ENCODE peak calls at places on chromosomes 16 and 17, in six cellular contexts. I is kidney tubule cell, E is endothelial cell, Y is iris pigment epithelial cell, K is body of pancreas, D is EH. F is an unnamed sample.

GRCh38 chr16:87948119-87948545 is 3.1 kb upstream of the BANP start:
- DNase-seq in I (no peak), K (no peak), E (no peak), Y (no peak), D (no peak), F (no peak)

GRCh38 chr17:60752873-60753577 is 75.4 kb downstream of the BCAS3 start:
- DNase-seq in D (no peak), I (no peak), Y (no peak), K (no peak), E (no peak), F (no peak)

GRCh38 chr16:22300427-22301071 is 3.3 kb downstream of the POLR3E start:
- DNase-seq in K (peak), Y (peak), D (peak), I (peak), E (peak), F (peak)

GRCh38 chr16:27330542-27330941 is 16.8 kb downstream of the IL4R start:
- DNase-seq in I (peak), D (peak), K (peak), E (no peak), Y (peak), F (peak)

GRCh38 chr17:17902357-17902756 is 65.6 kb upstream of the SREBF1 start:
- DNase-seq in K (no peak), D (no peak), Y (no peak), E (no peak), I (no peak), F (no peak)

GRCh38 chr17:74760404-74761105 is 12.1 kb downstream of the NHERF1 start:
- DNase-seq in K (no peak), Y (no peak), E (no peak), I (peak), D (no peak), F (no peak)

GRCh38 chr17:68355093-68355492 is 63.8 kb downstream of the ARSG start:
- DNase-seq in Y (peak), I (no peak), E (no peak), D (peak), K (no peak), F (no peak)

GRCh38 chr17:37392024-37392590 is 14.5 kb downstream of the ACACA start:
- DNase-seq in Y (peak), I (peak), E (no peak), K (no peak), D (peak), F (peak)

GRCh38 chr17:55625516-55625915 is 97.1 kb downstream of the TMEM100 start:
- DNase-seq in Y (peak), K (no peak), I (no peak), D (no peak), E (no peak), F (no peak)

GRCh38 chr16:58464047-58464915 is 35.7 kb upstream of the NDRG4 start:
- DNase-seq in Y (no peak), E (peak), D (no peak), K (peak), I (peak), F (no peak)

GRCh38 chr17:46822388-46822921 is 4.0 kb upstream of the WNT3 start:
- DNase-seq in D (no peak), K (no peak), Y (no peak), E (no peak), I (peak), F (no peak)

GRCh38 chr16:81310045-81310644 is 4.6 kb upstream of the GAN start:
- DNase-seq in K (no peak), I (no peak), E (no peak), D (no peak), Y (no peak), F (no peak)

GRCh38 chr17:77319211-77320031 is 178.7 kb downstream of the SEC14L1 start:
- DNase-seq in D (peak), K (peak), Y (peak), I (peak), E (no peak), F (peak)

GRCh38 chr17:74521701-74522201 is 9.5 kb downstream of the CD300LB start:
- DNase-seq in Y (no peak), D (no peak), I (no peak), K (peak), E (no peak), F (no peak)

GRCh38 chr16:19133600-19133999 is 19.8 kb downstream of the ITPRIPL2 start:
- DNase-seq in K (no peak), D (no peak), E (no peak), I (no peak), Y (no peak), F (no peak)

GRCh38 chr16:76653390-76654026 is 376.3 kb downstream of the CNTNAP4 start:
- DNase-seq in E (no peak), D (peak), Y (peak), I (peak), K (peak), F (peak)

GRCh38 chr17:44257815-44258750 is 9.9 kb downstream of the SLC4A1 start:
- DNase-seq in I (no peak), E (no peak), D (no peak), Y (no peak), K (no peak), F (no peak)

F was measured in kidney glomerular epithelial cell.